ENCODE peak calls at places on chromosomes 4 and X, in eight cellular contexts. S, N, X, T, E, J, L and Z are unnamed samples.

GRCh38 chr4:102578819-102579218 is 77.7 kb downstream of the NFKB1 start:
- DNase-seq in S (no peak), N (peak), X (no peak), T (no peak), E (no peak), J (no peak), L (no peak), Z (no peak)

GRCh38 chrX:3520458-3520857 is 174.0 kb upstream of the MXRA5 start:
- DNase-seq in S (no peak), N (no peak), X (no peak), T (peak), E (no peak), J (no peak), L (no peak), Z (no peak)

GRCh38 chr4:86993909-86994672 is 59.3 kb downstream of the AFF1 start:
- DNase-seq in S (no peak), N (no peak), X (no peak), T (no peak), E (no peak), J (no peak), L (peak), Z (no peak)

GRCh38 chr4:144179152-144179739 is 38.7 kb upstream of the GYPA start:
- DNase-seq in S (peak), N (no peak), X (no peak), T (no peak), E (no peak), J (no peak), L (no peak), Z (peak)

GRCh38 chr4:144732584-144733130 is 86.7 kb downstream of the HHIP start:
- DNase-seq in S (no peak), N (no peak), X (no peak), T (peak), E (no peak), J (no peak), L (no peak), Z (no peak)

GRCh38 chr4:53734182-53734581 is 142.9 kb upstream of the LNX1 start:
- DNase-seq in S (no peak), N (no peak), X (no peak), T (no peak), E (no peak), J (no peak), L (no peak), Z (no peak)

GRCh38 chr4:176309772-176310171 is 10.0 kb upstream of the SPCS3 start:
- DNase-seq in S (peak), N (no peak), X (no peak), T (peak), E (no peak), J (no peak), L (no peak), Z (no peak)

GRCh38 chr4:155914782-155915181 is 11.3 kb downstream of the TDO2 start:
- DNase-seq in S (no peak), N (no peak), X (no peak), T (peak), E (no peak), J (no peak), L (no peak), Z (no peak)

GRCh38 chr4:41661447-41662076 is 87.0 kb downstream of the PHOX2B start:
- DNase-seq in S (peak), N (peak), X (peak), T (peak), E (peak), J (peak), L (peak), Z (no peak)

GRCh38 chr4:30719363-30720020 is 677 bp upstream of the PCDH7 start:
- DNase-seq in S (peak), N (no peak), X (peak), T (peak), E (peak), J (peak), L (no peak), Z (no peak)

GRCh38 chr4:8856835-8857590 is 14.6 kb downstream of the HMX1 start:
- DNase-seq in S (no peak), N (no peak), X (no peak), T (no peak), E (no peak), J (no peak), L (no peak), Z (no peak)

GRCh38 chrX:67781132-67781531 is 237.3 kb downstream of the AR start:
- DNase-seq in S (no peak), N (no peak), X (no peak), T (no peak), E (no peak), J (no peak), L (no peak), Z (no peak)

GRCh38 chrX:8913665-8914409 is 112.7 kb upstream of the FAM9A start:
- DNase-seq in S (no peak), N (peak), X (no peak), T (peak), E (no peak), J (peak), L (no peak), Z (no peak)

GRCh38 chr4:70504733-70505132 is 13.6 kb upstream of the AMTN start:
- DNase-seq in S (no peak), N (no peak), X (no peak), T (no peak), E (no peak), J (no peak), L (no peak), Z (no peak)

GRCh38 chrX:150032742-150033141 is 94.5 kb upstream of the EOLA2 start:
- DNase-seq in S (peak), N (no peak), X (no peak), T (peak), E (no peak), J (no peak), L (no peak), Z (peak)

GRCh38 chrX:100408643-100409315 is 1.3 kb downstream of the PCDH19 start:
- DNase-seq in S (no peak), N (no peak), X (no peak), T (no peak), E (no peak), J (no peak), L (no peak), Z (no peak)

GRCh38 chrX:138858946-138859345 is 147.4 kb upstream of the FGF13 start:
- DNase-seq in S (no peak), N (no peak), X (no peak), T (no peak), E (no peak), J (no peak), L (no peak), Z (no peak)

GRCh38 chr4:99323761-99324160 is 2.6 kb upstream of the ADH1B start:
- DNase-seq in S (no peak), N (peak), X (no peak), T (peak), E (no peak), J (peak), L (no peak), Z (no peak)

GRCh38 chr4:38753021-38753806 is 29.6 kb downstream of the TLR10 start:
- DNase-seq in S (peak), N (no peak), X (no peak), T (peak), E (no peak), J (peak), L (peak), Z (peak)

GRCh38 chr4:8370835-8371234 is 69.7 kb downstream of the ACOX3 start:
- DNase-seq in S (no peak), N (no peak), X (no peak), T (no peak), E (peak), J (no peak), L (no peak), Z (no peak)

GRCh38 chrX:2672084-2672483 is 19.0 kb upstream of the CD99 start:
- DNase-seq in S (no peak), N (no peak), X (no peak), T (no peak), E (no peak), J (no peak), L (no peak), Z (no peak)

GRCh38 chr4:52780627-52781354 is 29.6 kb upstream of the ERVMER34-1 start:
- DNase-seq in S (peak), N (no peak), X (no peak), T (peak), E (no peak), J (no peak), L (no peak), Z (no peak)

GRCh38 chr4:163681208-163681821 is 186.8 kb downstream of the TMA16 start:
- DNase-seq in S (no peak), N (peak), X (no peak), T (no peak), E (no peak), J (peak), L (peak), Z (no peak)